ENCODE peak calls at places on chromosome 11, in eight cellular contexts. T is H7, Z is foreskin fibroblast, D is fibroblast of mammary gland, E is right cardiac atrium, U is H1, A is AG10803, O is HAP-1. G is an unnamed sample.

GRCh38 chr11:69896250-69896649 is 77.0 kb upstream of the FGF3 start:
- DNase-seq in T (no peak), Z (no peak), D (no peak), E (no peak), U (no peak), A (peak), O (no peak), G (no peak)

GRCh38 chr11:1574256-1575242 is 2.5 kb upstream of the DUSP8 start:
- DNase-seq in T (peak), Z (peak), D (peak), E (peak), U (no peak), A (peak), O (peak), G (peak)

GRCh38 chr11:111665779-111666178 is 63.5 kb downstream of the SIK2 start:
- DNase-seq in T (peak), Z (peak), D (peak), E (no peak), U (no peak), A (peak), O (no peak), G (peak)

GRCh38 chr11:3230636-3231549 is 1.3 kb downstream of the MRGPRE start:
- DNase-seq in T (peak), Z (no peak), D (no peak), E (peak), U (no peak), A (no peak), O (no peak), G (no peak)

GRCh38 chr11:17532814-17533213 is 11.4 kb downstream of the USH1C start:
- DNase-seq in T (no peak), Z (no peak), D (no peak), E (no peak), U (no peak), A (no peak), O (no peak), G (no peak)

GRCh38 chr11:19962795-19963163 is 197.5 kb downstream of the DBX1 start:
- DNase-seq in T (no peak), Z (peak), D (peak), E (no peak), U (no peak), A (peak), O (no peak), G (peak)

GRCh38 chr11:62071408-62071807 is 52.4 kb upstream of the INCENP start:
- DNase-seq in T (no peak), Z (no peak), D (peak), E (no peak), U (no peak), A (no peak), O (no peak), G (peak)

GRCh38 chr11:122745111-122745510 is 89.6 kb downstream of the UBASH3B start:
- DNase-seq in T (no peak), Z (peak), D (no peak), E (no peak), U (no peak), A (no peak), O (no peak), G (no peak)

GRCh38 chr11:100876826-100877545 is 189.9 kb downstream of the ARHGAP42 start:
- DNase-seq in T (no peak), Z (peak), D (peak), E (no peak), U (peak), A (peak), O (no peak), G (peak)

DNA sequence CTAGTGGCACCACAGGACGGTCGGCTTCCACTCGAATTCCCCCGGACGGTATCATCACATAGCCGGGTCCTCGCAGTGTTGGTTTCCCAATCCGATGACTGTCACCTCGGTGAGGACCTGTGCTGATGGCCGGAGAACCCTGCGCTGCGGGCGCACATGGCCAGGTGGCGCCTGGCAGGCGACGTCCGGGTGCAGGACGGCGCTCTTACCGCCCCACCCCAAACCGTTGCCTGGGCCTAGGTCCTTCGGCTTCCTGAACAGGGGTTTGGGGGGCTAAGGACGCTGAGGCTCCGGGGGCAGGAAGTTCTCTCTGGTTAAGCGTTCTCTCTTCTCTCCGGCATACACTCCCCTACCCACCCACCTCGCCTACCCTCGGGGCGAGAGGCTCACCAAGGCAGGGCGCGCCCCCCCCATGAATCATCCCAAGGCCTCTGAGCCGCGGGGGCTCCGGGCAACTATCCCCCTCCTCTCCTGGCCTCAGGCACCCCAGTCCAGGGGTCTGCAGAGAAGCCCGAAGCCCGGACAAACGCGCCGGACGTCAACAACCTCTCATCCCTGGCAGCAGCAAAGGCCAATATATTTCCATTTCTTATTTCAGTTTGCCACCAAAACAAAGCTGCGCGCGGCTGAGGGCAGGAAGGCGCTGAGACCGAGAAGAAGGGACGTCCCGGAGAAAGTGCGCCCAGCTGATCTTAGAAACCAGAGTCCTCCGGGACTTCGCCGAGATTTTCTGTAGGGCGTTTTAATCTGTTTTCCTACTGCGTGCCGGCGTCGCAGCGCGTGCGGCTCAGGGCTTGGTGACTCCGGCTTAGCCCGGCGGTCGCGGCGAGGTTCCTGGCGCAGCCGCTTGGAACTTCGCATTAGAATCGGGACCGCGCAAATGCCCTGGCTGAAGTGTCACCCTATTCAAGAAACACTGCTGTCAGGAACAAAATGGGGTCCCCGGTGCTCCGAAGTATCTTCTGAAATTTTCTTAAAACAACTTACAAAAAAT is 5.6 kb downstream of the ALX4 start:
- DNase-seq in T (peak), Z (no peak), D (no peak), E (no peak), U (no peak), A (no peak), O (no peak), G (no peak)
- H3K4me3 ChIP-seq in T (no peak), Z (no peak), D (no peak), E (peak), U (peak), A (no peak), O (no peak), G (no peak)

DNA sequence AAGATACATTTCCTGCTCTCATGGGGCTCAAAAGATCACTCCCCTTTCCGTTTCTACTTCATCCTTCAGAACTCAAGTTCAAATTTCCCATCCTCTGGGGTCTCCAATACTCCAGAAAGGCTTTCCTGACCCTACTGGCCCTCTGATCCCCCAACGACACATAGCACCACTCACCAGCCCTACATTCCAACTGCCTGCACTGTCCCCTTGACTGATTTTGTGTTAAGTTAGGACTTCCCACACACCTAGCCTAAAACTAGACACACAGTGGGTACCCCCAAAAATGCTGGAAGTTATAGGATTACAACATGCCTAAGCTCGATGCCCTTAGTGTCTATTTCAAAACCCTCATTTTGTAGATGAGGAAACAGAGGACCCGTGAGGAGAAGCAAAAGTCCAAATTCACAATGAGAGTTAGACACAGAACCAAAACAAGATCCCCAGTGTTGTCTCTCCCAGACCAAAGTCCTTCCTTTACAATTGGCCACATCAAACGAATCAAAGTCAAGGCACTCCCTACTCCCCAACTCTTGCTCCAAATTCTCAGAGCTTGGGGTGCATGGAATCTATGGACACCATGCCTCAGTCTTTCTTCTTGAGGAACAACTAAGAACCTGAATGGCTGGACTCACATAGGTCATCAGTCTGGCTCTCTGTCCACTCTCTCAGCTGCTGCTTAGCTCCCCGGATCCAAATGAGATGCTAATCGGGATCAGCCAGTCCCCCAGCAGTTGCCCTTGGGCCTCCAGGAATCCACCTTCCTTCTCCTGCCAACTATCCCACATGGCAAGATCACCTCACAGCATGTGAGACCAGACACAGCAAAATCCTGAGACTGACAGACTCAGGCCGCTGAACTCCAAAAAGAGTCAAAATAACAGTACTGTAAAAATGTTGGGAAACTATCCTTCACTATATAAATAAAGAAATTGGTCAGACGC is 1.7 kb downstream of the CLPB start:
- DNase-seq in T (no peak), Z (no peak), D (no peak), E (no peak), U (no peak), A (no peak), O (no peak), G (no peak)
- H3K4me3 ChIP-seq in T (no peak), Z (no peak), D (no peak), E (no peak), U (no peak), A (no peak), O (no peak), G (no peak)

GRCh38 chr11:129191649-129192048 is 476 bp downstream of the ARHGAP32 start:
- DNase-seq in T (no peak), Z (no peak), D (no peak), E (no peak), U (no peak), A (no peak), O (no peak), G (peak)
- H3K4me3 ChIP-seq in T (no peak), Z (no peak), D (no peak), E (no peak), U (no peak), A (no peak), O (no peak), G (peak)

GRCh38 chr11:132396318-132396717 is 1025.9 kb downstream of the NTM start:
- DNase-seq in T (no peak), Z (no peak), D (no peak), E (no peak), U (no peak), A (no peak), O (no peak), G (no peak)
- H3K4me3 ChIP-seq in T (no peak), Z (no peak), D (no peak), E (no peak), U (no peak), A (no peak), O (no peak), G (no peak)

DNA sequence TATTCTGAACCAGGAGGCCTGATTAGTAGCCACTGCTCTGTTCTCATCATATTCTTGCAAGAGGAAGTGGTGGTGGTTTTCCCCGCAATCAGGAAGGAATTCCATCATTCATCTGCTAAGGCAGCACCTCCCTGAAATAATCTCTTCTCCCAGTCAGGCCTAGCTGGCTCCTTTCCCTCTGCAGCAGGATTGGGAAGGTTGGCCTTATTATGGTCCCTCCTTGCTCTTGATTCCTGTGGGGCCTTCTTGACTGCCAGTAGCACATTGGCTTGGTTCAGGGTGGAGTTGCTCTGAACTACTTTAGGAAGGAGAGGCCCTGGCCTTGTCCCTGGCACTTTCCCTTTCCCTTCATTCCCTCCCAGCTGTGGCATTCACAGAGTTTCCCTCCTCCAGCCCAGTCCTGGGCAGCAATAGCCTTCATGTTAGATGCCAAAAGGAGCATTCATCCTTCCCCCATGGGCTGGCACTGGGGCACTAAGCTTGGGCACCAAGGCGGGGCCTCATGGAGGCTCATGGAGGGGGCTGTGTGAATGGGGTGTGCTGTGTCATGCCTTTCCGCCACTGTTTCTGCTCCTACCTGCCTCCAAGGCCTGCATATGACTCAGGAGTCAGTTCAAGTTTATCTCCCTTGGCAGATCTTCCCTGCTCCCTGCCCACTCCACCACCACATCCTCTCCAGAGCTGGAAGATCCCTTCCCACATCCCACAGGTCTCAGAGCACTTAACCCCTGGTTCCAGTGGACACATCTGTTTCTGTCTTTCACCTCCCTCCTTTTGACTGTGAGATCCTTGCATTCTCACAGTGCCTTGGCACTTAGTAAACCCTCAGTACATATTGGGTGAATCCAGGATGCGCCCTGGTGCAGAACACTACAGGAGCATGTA is 27.6 kb upstream of the CD44 start:
- DNase-seq in T (no peak), Z (peak), D (peak), E (no peak), U (no peak), A (peak), O (no peak), G (peak)
- H3K4me3 ChIP-seq in T (no peak), Z (no peak), D (no peak), E (no peak), U (no peak), A (no peak), O (no peak), G (no peak)